ENCODE peak calls at places on chromosomes 6 and 20, in six cellular contexts. C, J, I, U, P and E are unnamed samples.

GRCh38 chr20:35601021-35601973 is 14.3 kb upstream of the SPAG4 start:
- DNase-seq in C (peak), I (peak), P (peak), U (peak), J (peak), E (no peak)

GRCh38 chr20:11144114-11144513 is 470.3 kb upstream of the JAG1 start:
- DNase-seq in U (no peak), I (no peak), J (no peak), C (no peak), P (no peak), E (no peak)

GRCh38 chr6:166707045-166707444 is 80.0 kb upstream of the RPS6KA2 start:
- DNase-seq in U (no peak), C (no peak), J (no peak), P (peak), I (no peak), E (no peak)

GRCh38 chr20:48807586-48808381 is 20.0 kb downstream of the PREX1 start:
- DNase-seq in C (no peak), P (peak), U (no peak), J (no peak), I (no peak), E (no peak)

GRCh38 chr20:4134861-4135379 is 119.6 kb upstream of the RNF24 start:
- DNase-seq in I (no peak), P (no peak), U (no peak), C (no peak), J (no peak), E (no peak)

GRCh38 chr6:34341481-34341971 is 50.9 kb downstream of the NUDT3 start:
- DNase-seq in C (peak), P (no peak), I (no peak), J (no peak), U (no peak), E (no peak)

GRCh38 chr20:61057313-61058171 is 194.5 kb upstream of the CDH4 start:
- DNase-seq in J (no peak), U (no peak), C (no peak), P (no peak), I (no peak), E (peak)

GRCh38 chr20:24960302-24960801 is 11.3 kb downstream of the CST7 start:
- DNase-seq in I (no peak), U (no peak), P (no peak), J (no peak), C (no peak), E (no peak)

GRCh38 chr6:124962617-124963415 is 579 bp downstream of the RNF217 start:
- DNase-seq in C (no peak), P (peak), I (peak), J (no peak), U (no peak), E (peak)

GRCh38 chr6:119231394-119231793 is 118.2 kb downstream of the MAN1A1 start:
- DNase-seq in J (no peak), U (no peak), P (no peak), C (no peak), I (no peak), E (no peak)

GRCh38 chr6:26189905-26190304 is 102.7 kb downstream of the HFE start:
- DNase-seq in U (no peak), P (no peak), C (no peak), J (no peak), I (no peak), E (no peak)

GRCh38 chr6:90086517-90086916 is 192.2 kb downstream of the GJA10 start:
- DNase-seq in J (no peak), U (no peak), I (no peak), P (no peak), C (no peak), E (no peak)

GRCh38 chr6:124968401-124968800 is 6.2 kb downstream of the RNF217 start:
- DNase-seq in U (no peak), J (no peak), P (no peak), I (no peak), C (no peak), E (no peak)

GRCh38 chr20:17587831-17588230 is 18.0 kb downstream of the DSTN start:
- DNase-seq in C (no peak), U (no peak), P (no peak), J (no peak), I (no peak), E (no peak)

GRCh38 chr20:47540443-47541354 is 39.0 kb downstream of the NCOA3 start:
- DNase-seq in J (no peak), I (no peak), U (peak), P (no peak), C (no peak), E (no peak)

GRCh38 chr6:122663981-122664380 is 53.8 kb downstream of the PKIB start:
- DNase-seq in I (no peak), U (no peak), P (no peak), C (no peak), J (no peak), E (no peak)

GRCh38 chr20:18754030-18754659 is 59.4 kb upstream of the SCP2D1 start:
- DNase-seq in C (no peak), J (no peak), I (no peak), U (no peak), P (no peak), E (no peak)

GRCh38 chr6:25248100-25248499 is 31.1 kb upstream of the CARMIL1 start:
- DNase-seq in C (no peak), U (no peak), I (no peak), P (no peak), J (no peak), E (no peak)

GRCh38 chr6:36350681-36351091 is 14.0 kb upstream of the BNIP5 start:
- DNase-seq in I (no peak), C (no peak), J (peak), U (no peak), P (no peak), E (peak)

GRCh38 chr6:25017932-25018581 is 82.3 kb upstream of the RIPOR2 start:
- DNase-seq in P (peak), U (peak), C (peak), I (no peak), J (peak), E (no peak)

GRCh38 chr6:90385914-90386313 is 89.3 kb upstream of the BACH2 start:
- DNase-seq in P (no peak), U (peak), I (no peak), J (no peak), C (no peak), E (no peak)

GRCh38 chr6:129543981-129544380 is 166.0 kb downstream of the ARHGAP18 start:
- DNase-seq in C (no peak), P (no peak), U (no peak), I (no peak), J (no peak), E (no peak)

GRCh38 chr6:3884007-3884745 is 35.0 kb downstream of the FAM50B start:
- DNase-seq in U (no peak), I (no peak), J (no peak), P (no peak), C (no peak), E (no peak)

GRCh38 chr6:19333936-19334335 is 503.2 kb upstream of the ID4 start:
- DNase-seq in J (no peak), I (no peak), C (no peak), U (no peak), P (no peak), E (no peak)

GRCh38 chr6:90703383-90703782 is 116.5 kb upstream of the MAP3K7 start:
- DNase-seq in P (no peak), U (no peak), C (no peak), J (no peak), I (no peak), E (no peak)

GRCh38 chr20:36162272-36162966 is 7.9 kb downstream of the EPB41L1 start:
- DNase-seq in I (no peak), J (no peak), P (no peak), U (no peak), C (no peak), E (no peak)

GRCh38 chr20:5650191-5650691 is 100.0 kb upstream of the SHLD1 start:
- DNase-seq in P (no peak), U (peak), C (no peak), I (no peak), J (no peak), E (no peak)

GRCh38 chr6:33410711-33411631 is at the start of gene PHF1:
- DNase-seq in P (peak), J (no peak), I (peak), C (no peak), U (no peak), E (peak)

GRCh38 chr20:41696428-41696827 is 78.3 kb upstream of the CHD6 start:
- DNase-seq in U (no peak), C (no peak), P (no peak), I (no peak), J (no peak), E (no peak)

GRCh38 chr20:13777171-13777601 is 7.5 kb downstream of the ESF1 start:
- DNase-seq in I (no peak), P (no peak), J (no peak), U (no peak), C (no peak), E (no peak)

GRCh38 chr20:32339116-32339515 is 19.0 kb upstream of the ASXL1 start:
- DNase-seq in I (no peak), C (no peak), P (no peak), J (no peak), U (no peak), E (no peak)

GRCh38 chr20:21514553-21515251 is 838 bp upstream of the NKX2-2 start:
- DNase-seq in C (no peak), P (no peak), U (no peak), I (no peak), J (no peak), E (peak)

GRCh38 chr20:57008217-57008616 is 258.2 kb downstream of the BMP7 start:
- DNase-seq in C (no peak), P (no peak), U (no peak), I (no peak), J (no peak), E (no peak)

GRCh38 chr6:71347119-71347518 is 58.5 kb downstream of the OGFRL1 start:
- DNase-seq in U (no peak), C (no peak), J (no peak), P (no peak), I (no peak), E (no peak)

GRCh38 chr20:49112596-49113274 is 66.6 kb downstream of the CSE1L start:
- DNase-seq in J (no peak), I (no peak), C (no peak), P (no peak), U (no peak), E (no peak)

GRCh38 chr6:16754864-16755263 is 6.4 kb downstream of the ATXN1 start:
- DNase-seq in U (no peak), C (no peak), P (no peak), I (no peak), J (no peak), E (no peak)

GRCh38 chr6:21080221-21080620 is 513.3 kb upstream of the SOX4 start:
- DNase-seq in P (no peak), U (no peak), I (no peak), J (no peak), C (no peak), E (no peak)

GRCh38 chr6:158647501-158647900 is 2.4 kb upstream of the SYTL3 start:
- DNase-seq in P (no peak), C (no peak), U (no peak), I (no peak), J (no peak), E (no peak)
- H3K27ac ChIP-seq in P (peak), C (no peak), U (no peak), I (no peak), J (no peak), E (peak)

DNA sequence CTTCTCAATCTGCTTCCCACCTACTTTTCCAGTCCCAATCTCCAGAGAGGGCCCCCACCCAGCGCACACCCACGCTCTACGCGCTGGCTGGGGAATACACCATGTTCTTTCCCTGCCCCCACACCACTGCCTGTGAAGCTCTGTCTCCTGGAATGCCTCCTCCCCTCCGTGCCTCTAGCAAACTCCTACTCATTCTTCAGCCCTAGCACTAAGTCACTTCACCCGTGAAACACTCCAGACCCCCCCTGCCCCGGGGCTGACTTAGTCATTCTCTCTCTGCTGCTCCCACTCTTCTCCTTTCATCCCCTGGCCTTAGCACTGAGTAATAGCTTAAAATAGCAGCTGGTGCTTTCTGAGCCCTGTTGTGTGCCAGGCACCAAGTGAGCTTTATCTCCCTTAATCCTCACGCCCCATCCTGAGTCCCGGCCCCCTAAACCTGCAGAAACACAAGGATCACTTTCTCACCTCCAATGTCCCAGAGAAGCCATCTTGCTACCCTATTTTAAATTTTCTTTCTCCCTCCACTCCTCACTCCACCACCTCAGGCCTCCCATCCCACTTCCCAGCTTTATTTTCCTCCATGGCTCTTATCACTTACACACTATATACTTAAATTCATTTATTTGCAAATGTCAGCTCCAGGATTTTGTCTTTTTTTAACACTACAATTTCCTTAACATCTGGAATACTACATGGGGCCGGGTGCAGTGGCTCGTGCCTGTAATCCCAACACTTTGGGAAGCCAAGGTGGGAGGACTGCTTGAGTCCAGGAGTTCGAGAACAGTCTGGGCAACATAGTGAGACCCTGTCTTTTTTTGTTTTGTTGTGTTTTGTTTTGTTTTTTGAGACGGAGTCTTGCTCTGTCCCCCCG is 6.3 kb upstream of the PARD6B start:
- DNase-seq in J (peak), P (peak), I (peak), U (no peak), C (no peak), E (peak)
- H3K4me3 ChIP-seq in J (no peak), P (no peak), I (no peak), U (no peak), C (no peak), E (no peak)

GRCh38 chr6:47075741-47076421 is 33.7 kb upstream of the ADGRF1 start:
- DNase-seq in I (no peak), J (no peak), P (no peak), U (no peak), C (no peak), E (no peak)

GRCh38 chr6:47071681-47072080 is 29.5 kb upstream of the ADGRF1 start:
- DNase-seq in P (no peak), J (no peak), I (no peak), U (no peak), C (no peak), E (no peak)

GRCh38 chr6:47075168-47075567 is 33.0 kb upstream of the ADGRF1 start:
- DNase-seq in U (no peak), I (no peak), P (no peak), J (no peak), C (no peak), E (no peak)

GRCh38 chr6:47072667-47073066 is 30.5 kb upstream of the ADGRF1 start:
- DNase-seq in P (no peak), I (no peak), J (no peak), U (no peak), C (no peak), E (no peak)

DNA sequence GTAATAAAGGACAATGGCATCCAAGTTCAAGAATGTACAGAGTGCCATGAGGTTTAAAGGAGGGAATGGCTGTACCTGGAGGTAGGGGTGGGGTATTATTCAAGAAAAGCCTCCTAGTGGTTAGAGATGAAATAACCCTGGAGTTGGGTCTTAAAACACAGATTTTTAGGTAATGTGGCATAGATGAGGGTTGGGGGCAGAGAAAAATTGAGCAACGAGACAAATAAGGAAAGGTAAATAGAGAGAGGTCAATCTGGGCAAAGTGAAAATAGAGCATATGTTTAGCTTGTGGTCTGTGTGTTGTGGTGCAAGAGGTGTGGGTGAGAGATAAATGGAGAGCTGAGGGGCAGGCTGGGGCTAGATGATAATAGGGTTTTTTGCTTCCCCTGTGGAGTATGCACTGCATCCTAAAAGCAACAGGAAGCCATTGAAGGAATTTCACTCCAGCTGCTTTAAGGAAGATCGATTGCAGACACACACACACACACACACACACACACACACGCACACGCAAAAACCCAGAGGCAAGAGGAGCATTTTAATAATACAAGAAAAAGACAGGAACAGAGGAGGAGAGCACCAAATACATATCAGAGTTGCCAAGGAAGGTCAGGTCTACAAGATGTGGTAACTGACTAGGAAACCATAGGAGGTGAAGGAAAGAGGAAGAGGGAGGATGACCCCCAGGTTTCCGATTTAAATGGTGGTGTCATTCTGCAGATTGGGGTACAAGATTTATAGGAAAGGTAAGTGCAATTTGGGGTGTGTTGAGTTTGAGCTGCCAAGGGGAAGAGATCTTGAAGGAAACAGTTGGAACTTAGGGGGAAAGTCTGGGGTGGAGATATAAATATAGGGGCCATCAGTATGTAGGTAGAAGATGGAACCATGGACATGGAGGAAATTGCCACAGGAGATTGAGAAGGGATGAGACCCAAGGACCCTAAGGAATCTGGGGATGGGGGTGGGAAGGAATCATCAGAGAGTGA is 31.3 kb upstream of the ADGRF1 start:
- DNase-seq in J (no peak), C (no peak), U (peak), I (no peak), P (no peak), E (no peak)
- TF ChIP-seq CTCF in J (no peak), C (no peak), U (peak), I (no peak), P (no peak), E (no peak)

GRCh38 chr20:39041067-39041466 is 78.9 kb downstream of the DHX35 start:
- DNase-seq in P (no peak), I (no peak), C (no peak), U (no peak), J (no peak), E (no peak)

GRCh38 chr20:39038047-39038446 is 75.9 kb downstream of the DHX35 start:
- DNase-seq in P (no peak), J (no peak), U (no peak), C (no peak), I (no peak), E (no peak)

GRCh38 chr20:39039261-39039660 is 77.1 kb downstream of the DHX35 start:
- DNase-seq in U (no peak), C (no peak), I (no peak), P (no peak), J (no peak), E (no peak)

GRCh38 chr20:39038495-39038894 is 76.4 kb downstream of the DHX35 start:
- DNase-seq in U (no peak), P (no peak), I (no peak), C (no peak), J (no peak), E (no peak)

DNA sequence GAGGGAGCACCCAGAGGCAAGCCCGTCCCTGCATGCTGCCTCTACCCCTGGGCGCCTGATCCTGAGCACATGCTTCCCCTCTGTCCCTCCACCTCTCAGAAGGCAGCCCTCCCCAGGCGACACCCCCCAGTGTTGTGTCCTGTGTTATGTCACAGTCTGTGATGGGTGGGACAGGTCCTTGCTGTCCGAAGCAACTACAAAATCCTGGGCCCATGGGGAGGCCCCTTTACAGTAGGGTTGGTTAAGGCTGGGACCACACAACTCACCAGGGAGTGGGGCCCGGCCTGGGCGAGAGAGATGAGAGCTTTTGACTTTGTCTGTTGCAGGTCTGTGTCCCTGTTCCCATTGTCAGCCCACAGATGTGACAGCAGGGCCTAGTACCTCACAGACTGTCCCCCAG is 78.0 kb downstream of the DHX35 start:
- DNase-seq in P (no peak), C (no peak), J (no peak), U (no peak), I (no peak), E (no peak)
- H3K27ac ChIP-seq in P (no peak), C (no peak), J (no peak), U (no peak), I (no peak), E (no peak)

DNA sequence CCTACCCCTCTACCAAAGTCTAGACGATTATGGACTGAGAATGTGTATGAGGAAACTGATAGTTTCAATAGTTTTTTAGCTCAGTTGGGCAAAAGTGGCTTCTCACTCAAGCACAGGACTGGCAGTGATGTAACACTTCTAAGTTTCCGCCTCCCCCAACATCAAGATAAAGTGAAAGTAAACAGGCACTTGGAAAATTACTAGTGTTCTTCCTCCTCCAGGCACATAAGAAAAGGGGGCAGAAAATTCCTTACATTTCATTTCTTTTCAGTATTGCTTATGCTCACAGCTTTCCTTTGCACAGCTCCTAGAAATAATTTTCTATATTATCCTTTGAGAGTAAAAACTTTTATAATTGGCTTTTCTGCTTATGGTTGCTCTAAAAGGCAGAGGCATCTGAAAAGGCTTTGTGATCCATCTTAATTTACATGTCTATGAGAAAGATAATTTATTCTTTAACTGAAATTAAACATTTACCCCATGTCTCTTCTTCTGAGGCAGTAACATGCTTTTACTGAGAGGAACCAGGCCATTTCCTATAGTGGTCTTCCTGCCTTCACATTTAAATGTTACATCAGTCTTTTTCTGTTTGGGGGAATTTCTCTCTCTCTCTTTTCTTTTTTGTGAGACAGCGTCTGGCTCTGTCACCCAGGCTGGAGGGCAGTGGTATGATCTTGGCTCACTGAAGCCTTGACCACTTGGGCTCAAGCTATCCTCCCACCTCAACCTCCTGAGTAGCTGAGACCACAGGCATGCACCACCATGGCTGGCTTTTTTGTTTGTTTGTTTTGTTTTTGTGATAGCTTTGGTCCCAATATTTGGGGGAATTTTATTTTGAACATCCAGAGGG is 65.0 kb upstream of the EEF1A1 start:
- DNase-seq in C (peak), J (no peak), P (no peak), I (no peak), U (peak), E (no peak)
- H3K4me3 ChIP-seq in C (peak), J (peak), P (peak), I (peak), U (peak), E (peak)